ENCODE peak calls at places on chromosomes 3 and 15, in five cellular contexts. One of them, this sample, is unnamed.

GRCh38 chr3:117526485-117527079 is 817.0 kb downstream of the TUSC7 start:
- DNase-seq in neural progenitor cell: peak
- DNase-seq in skeletal muscle cell: no peak
- DNase-seq in stimulated activated CD8-positive, alpha-beta memory T cell treated with anti-CD3 and anti-CD28 coated beads, Interleukin-7, amount 100 ng/mL, for 1 hour: no peak
- DNase-seq in RWPE1: peak
- DNase-seq in this sample: peak

GRCh38 chr15:41377978-41378377 is 24.3 kb downstream of the NDUFAF1 start:
- DNase-seq in stimulated activated CD8-positive, alpha-beta memory T cell treated with anti-CD3 and anti-CD28 coated beads, Interleukin-7, amount 100 ng/mL, for 1 hour: no peak
- DNase-seq in neural progenitor cell: no peak
- DNase-seq in RWPE1: peak
- DNase-seq in skeletal muscle cell: no peak
- DNase-seq in this sample: no peak

GRCh38 chr15:43208052-43209002 is 12.5 kb downstream of the EPB42 start:
- DNase-seq in stimulated activated CD8-positive, alpha-beta memory T cell treated with anti-CD3 and anti-CD28 coated beads, Interleukin-7, amount 100 ng/mL, for 1 hour: no peak
- DNase-seq in RWPE1: no peak
- DNase-seq in skeletal muscle cell: no peak
- DNase-seq in neural progenitor cell: no peak
- DNase-seq in this sample: no peak

GRCh38 chr3:61938878-61939549 is 377.6 kb downstream of the PTPRG start:
- DNase-seq in RWPE1: no peak
- DNase-seq in skeletal muscle cell: no peak
- DNase-seq in stimulated activated CD8-positive, alpha-beta memory T cell treated with anti-CD3 and anti-CD28 coated beads, Interleukin-7, amount 100 ng/mL, for 1 hour: no peak
- DNase-seq in neural progenitor cell: no peak
- DNase-seq in this sample: no peak

GRCh38 chr15:81296673-81297072 is 27.3 kb downstream of the STARD5 start:
- DNase-seq in neural progenitor cell: no peak
- DNase-seq in stimulated activated CD8-positive, alpha-beta memory T cell treated with anti-CD3 and anti-CD28 coated beads, Interleukin-7, amount 100 ng/mL, for 1 hour: peak
- DNase-seq in RWPE1: no peak
- DNase-seq in skeletal muscle cell: no peak
- DNase-seq in this sample: no peak

GRCh38 chr3:39460677-39461076 is 6.8 kb upstream of the MOBP start:
- DNase-seq in stimulated activated CD8-positive, alpha-beta memory T cell treated with anti-CD3 and anti-CD28 coated beads, Interleukin-7, amount 100 ng/mL, for 1 hour: no peak
- DNase-seq in skeletal muscle cell: no peak
- DNase-seq in RWPE1: no peak
- DNase-seq in neural progenitor cell: no peak
- DNase-seq in this sample: no peak

GRCh38 chr15:90062023-90062728 is 40.1 kb downstream of the IDH2 start:
- DNase-seq in skeletal muscle cell: no peak
- DNase-seq in stimulated activated CD8-positive, alpha-beta memory T cell treated with anti-CD3 and anti-CD28 coated beads, Interleukin-7, amount 100 ng/mL, for 1 hour: no peak
- DNase-seq in neural progenitor cell: peak
- DNase-seq in RWPE1: peak
- DNase-seq in this sample: no peak

GRCh38 chr3:126781406-126781805 is 77.4 kb downstream of the CHCHD6 start:
- DNase-seq in neural progenitor cell: no peak
- DNase-seq in stimulated activated CD8-positive, alpha-beta memory T cell treated with anti-CD3 and anti-CD28 coated beads, Interleukin-7, amount 100 ng/mL, for 1 hour: no peak
- DNase-seq in skeletal muscle cell: no peak
- DNase-seq in RWPE1: no peak
- DNase-seq in this sample: peak

GRCh38 chr15:82545478-82545877 is 5.2 kb upstream of the RPS17 start:
- DNase-seq in skeletal muscle cell: no peak
- DNase-seq in neural progenitor cell: no peak
- DNase-seq in RWPE1: no peak
- DNase-seq in stimulated activated CD8-positive, alpha-beta memory T cell treated with anti-CD3 and anti-CD28 coated beads, Interleukin-7, amount 100 ng/mL, for 1 hour: no peak
- DNase-seq in this sample: no peak

GRCh38 chr3:184693011-184693975 is 18.6 kb downstream of the MAGEF1 start:
- DNase-seq in RWPE1: no peak
- DNase-seq in stimulated activated CD8-positive, alpha-beta memory T cell treated with anti-CD3 and anti-CD28 coated beads, Interleukin-7, amount 100 ng/mL, for 1 hour: no peak
- DNase-seq in neural progenitor cell: peak
- DNase-seq in skeletal muscle cell: no peak
- DNase-seq in this sample: no peak

GRCh38 chr15:47184405-47185221 is 532.7 kb upstream of the SEMA6D start:
- DNase-seq in neural progenitor cell: peak
- DNase-seq in skeletal muscle cell: no peak
- DNase-seq in RWPE1: peak
- DNase-seq in stimulated activated CD8-positive, alpha-beta memory T cell treated with anti-CD3 and anti-CD28 coated beads, Interleukin-7, amount 100 ng/mL, for 1 hour: no peak
- DNase-seq in this sample: peak

GRCh38 chr15:85785887-85786777 is 8.6 kb downstream of the KLHL25 start:
- DNase-seq in stimulated activated CD8-positive, alpha-beta memory T cell treated with anti-CD3 and anti-CD28 coated beads, Interleukin-7, amount 100 ng/mL, for 1 hour: no peak
- DNase-seq in neural progenitor cell: no peak
- DNase-seq in skeletal muscle cell: no peak
- DNase-seq in RWPE1: peak
- DNase-seq in this sample: peak

GRCh38 chr3:59979542-59979941 is 929.7 kb upstream of the CFAP20DC start:
- DNase-seq in RWPE1: no peak
- DNase-seq in stimulated activated CD8-positive, alpha-beta memory T cell treated with anti-CD3 and anti-CD28 coated beads, Interleukin-7, amount 100 ng/mL, for 1 hour: no peak
- DNase-seq in skeletal muscle cell: no peak
- DNase-seq in neural progenitor cell: no peak
- DNase-seq in this sample: no peak